ENCODE peak calls at places on chromosomes 4 and X, in five cellular contexts. One of them, this sample, is unnamed.

GRCh38 chr4:147683172-147683571 is 791 bp downstream of the PRMT9 start:
- DNase-seq in NCI-H69: peak; percentile 23
- DNase-seq in GM13977: peak; percentile 45
- DNase-seq in CD8-positive, alpha-beta memory T cell: no peak
- DNase-seq in activated naive CD4-positive, alpha-beta T cell treated with anti-CD3 and anti-CD28 coated beads, Interleukin-2, amount 50 U/mL, for 72 hours: no peak
- DNase-seq in this sample: no peak

GRCh38 chr4:181958435-181958834 is 284.8 kb upstream of the TENM3 start:
- DNase-seq in NCI-H69: peak; percentile 18
- DNase-seq in activated naive CD4-positive, alpha-beta T cell treated with anti-CD3 and anti-CD28 coated beads, Interleukin-2, amount 50 U/mL, for 72 hours: no peak
- DNase-seq in CD8-positive, alpha-beta memory T cell: no peak
- DNase-seq in GM13977: no peak
- DNase-seq in this sample: no peak

GRCh38 chrX:12021708-12022107 is 116.6 kb upstream of the FRMPD4 start:
- DNase-seq in NCI-H69: no peak
- DNase-seq in activated naive CD4-positive, alpha-beta T cell treated with anti-CD3 and anti-CD28 coated beads, Interleukin-2, amount 50 U/mL, for 72 hours: no peak
- DNase-seq in CD8-positive, alpha-beta memory T cell: no peak
- DNase-seq in GM13977: no peak
- DNase-seq in this sample: no peak

GRCh38 chrX:46279214-46279924 is 265.9 kb downstream of the ZNF674 start:
- DNase-seq in GM13977: no peak
- DNase-seq in NCI-H69: peak; percentile 4
- DNase-seq in activated naive CD4-positive, alpha-beta T cell treated with anti-CD3 and anti-CD28 coated beads, Interleukin-2, amount 50 U/mL, for 72 hours: no peak
- DNase-seq in CD8-positive, alpha-beta memory T cell: no peak
- DNase-seq in this sample: no peak

GRCh38 chrX:103637604-103638338 is 9.0 kb downstream of the TCEAL1 start:
- DNase-seq in GM13977: no peak
- DNase-seq in NCI-H69: no peak
- DNase-seq in activated naive CD4-positive, alpha-beta T cell treated with anti-CD3 and anti-CD28 coated beads, Interleukin-2, amount 50 U/mL, for 72 hours: no peak
- DNase-seq in CD8-positive, alpha-beta memory T cell: no peak
- DNase-seq in this sample: no peak

GRCh38 chrX:16772460-16772859 is 13.8 kb upstream of the TXLNG start:
- DNase-seq in activated naive CD4-positive, alpha-beta T cell treated with anti-CD3 and anti-CD28 coated beads, Interleukin-2, amount 50 U/mL, for 72 hours: no peak
- DNase-seq in GM13977: no peak
- DNase-seq in CD8-positive, alpha-beta memory T cell: no peak
- DNase-seq in NCI-H69: no peak
- DNase-seq in this sample: no peak

GRCh38 chr4:82748176-82748575 is 50.4 kb downstream of the SCD5 start:
- DNase-seq in GM13977: no peak
- DNase-seq in NCI-H69: peak; percentile 34
- DNase-seq in activated naive CD4-positive, alpha-beta T cell treated with anti-CD3 and anti-CD28 coated beads, Interleukin-2, amount 50 U/mL, for 72 hours: no peak
- DNase-seq in CD8-positive, alpha-beta memory T cell: no peak
- DNase-seq in this sample: no peak

GRCh38 chr4:128782076-128782715 is 27.3 kb upstream of the JADE1 start:
- DNase-seq in GM13977: peak; percentile 57
- DNase-seq in NCI-H69: peak; percentile 9
- DNase-seq in activated naive CD4-positive, alpha-beta T cell treated with anti-CD3 and anti-CD28 coated beads, Interleukin-2, amount 50 U/mL, for 72 hours: no peak
- DNase-seq in CD8-positive, alpha-beta memory T cell: peak; percentile 41
- DNase-seq in this sample: no peak

GRCh38 chr4:147480891-147481576 is at the start of gene EDNRA:
- DNase-seq in activated naive CD4-positive, alpha-beta T cell treated with anti-CD3 and anti-CD28 coated beads, Interleukin-2, amount 50 U/mL, for 72 hours: no peak
- DNase-seq in NCI-H69: peak; percentile 0
- DNase-seq in GM13977: no peak
- DNase-seq in CD8-positive, alpha-beta memory T cell: no peak
- DNase-seq in this sample: no peak

GRCh38 chr4:147916351-147916750 is 184.5 kb downstream of the ARHGAP10 start:
- DNase-seq in GM13977: no peak
- DNase-seq in activated naive CD4-positive, alpha-beta T cell treated with anti-CD3 and anti-CD28 coated beads, Interleukin-2, amount 50 U/mL, for 72 hours: no peak
- DNase-seq in CD8-positive, alpha-beta memory T cell: no peak
- DNase-seq in NCI-H69: no peak
- DNase-seq in this sample: no peak

GRCh38 chr4:102007959-102008425 is 217.5 kb downstream of the BANK1 start:
- DNase-seq in GM13977: peak; percentile 38
- DNase-seq in NCI-H69: no peak
- DNase-seq in activated naive CD4-positive, alpha-beta T cell treated with anti-CD3 and anti-CD28 coated beads, Interleukin-2, amount 50 U/mL, for 72 hours: no peak
- DNase-seq in CD8-positive, alpha-beta memory T cell: no peak
- DNase-seq in this sample: no peak

GRCh38 chr4:115119804-115120352 is 6.5 kb upstream of the NDST4 start:
- DNase-seq in CD8-positive, alpha-beta memory T cell: no peak
- DNase-seq in NCI-H69: peak; percentile 29
- DNase-seq in GM13977: no peak
- DNase-seq in activated naive CD4-positive, alpha-beta T cell treated with anti-CD3 and anti-CD28 coated beads, Interleukin-2, amount 50 U/mL, for 72 hours: no peak
- DNase-seq in this sample: no peak

GRCh38 chr4:52604215-52604614 is 54.9 kb downstream of the USP46 start:
- DNase-seq in NCI-H69: no peak
- DNase-seq in activated naive CD4-positive, alpha-beta T cell treated with anti-CD3 and anti-CD28 coated beads, Interleukin-2, amount 50 U/mL, for 72 hours: no peak
- DNase-seq in CD8-positive, alpha-beta memory T cell: no peak
- DNase-seq in GM13977: no peak
- DNase-seq in this sample: no peak

GRCh38 chr4:129545599-129546278 is 449.8 kb downstream of the C4orf33 start:
- DNase-seq in GM13977: no peak
- DNase-seq in NCI-H69: peak; percentile 53
- DNase-seq in CD8-positive, alpha-beta memory T cell: no peak
- DNase-seq in activated naive CD4-positive, alpha-beta T cell treated with anti-CD3 and anti-CD28 coated beads, Interleukin-2, amount 50 U/mL, for 72 hours: no peak
- DNase-seq in this sample: no peak

GRCh38 chrX:38679695-38680094 is 118.4 kb downstream of the TSPAN7 start:
- DNase-seq in CD8-positive, alpha-beta memory T cell: no peak
- DNase-seq in GM13977: no peak
- DNase-seq in NCI-H69: no peak
- DNase-seq in activated naive CD4-positive, alpha-beta T cell treated with anti-CD3 and anti-CD28 coated beads, Interleukin-2, amount 50 U/mL, for 72 hours: no peak
- DNase-seq in this sample: no peak

GRCh38 chrX:136752796-136753195 is 27.9 kb downstream of the ARHGEF6 start:
- DNase-seq in GM13977: no peak
- DNase-seq in activated naive CD4-positive, alpha-beta T cell treated with anti-CD3 and anti-CD28 coated beads, Interleukin-2, amount 50 U/mL, for 72 hours: no peak
- DNase-seq in CD8-positive, alpha-beta memory T cell: no peak
- DNase-seq in NCI-H69: peak; percentile 2
- DNase-seq in this sample: no peak

GRCh38 chr4:81084029-81084428 is 53.5 kb downstream of the BMP3 start:
- DNase-seq in NCI-H69: peak; percentile 53
- DNase-seq in activated naive CD4-positive, alpha-beta T cell treated with anti-CD3 and anti-CD28 coated beads, Interleukin-2, amount 50 U/mL, for 72 hours: no peak
- DNase-seq in CD8-positive, alpha-beta memory T cell: no peak
- DNase-seq in GM13977: no peak
- DNase-seq in this sample: no peak

GRCh38 chrX:21047034-21047455 is 327.2 kb upstream of the CNKSR2 start:
- DNase-seq in CD8-positive, alpha-beta memory T cell: no peak
- DNase-seq in GM13977: no peak
- DNase-seq in activated naive CD4-positive, alpha-beta T cell treated with anti-CD3 and anti-CD28 coated beads, Interleukin-2, amount 50 U/mL, for 72 hours: no peak
- DNase-seq in NCI-H69: no peak
- DNase-seq in this sample: no peak

GRCh38 chr4:25290490-25291067 is 22.0 kb upstream of the ZCCHC4 start:
- DNase-seq in NCI-H69: no peak
- DNase-seq in activated naive CD4-positive, alpha-beta T cell treated with anti-CD3 and anti-CD28 coated beads, Interleukin-2, amount 50 U/mL, for 72 hours: no peak
- DNase-seq in GM13977: no peak
- DNase-seq in CD8-positive, alpha-beta memory T cell: no peak
- DNase-seq in this sample: no peak

GRCh38 chr4:173494013-173494970 is 35.7 kb downstream of the HAND2 start:
- DNase-seq in GM13977: peak; percentile 84
- DNase-seq in CD8-positive, alpha-beta memory T cell: peak; percentile 38
- DNase-seq in NCI-H69: peak; percentile 91
- DNase-seq in activated naive CD4-positive, alpha-beta T cell treated with anti-CD3 and anti-CD28 coated beads, Interleukin-2, amount 50 U/mL, for 72 hours: no peak
- DNase-seq in this sample: peak; percentile 28

GRCh38 chr4:17500574-17500973 is 11.3 kb downstream of the QDPR start:
- DNase-seq in CD8-positive, alpha-beta memory T cell: no peak
- DNase-seq in activated naive CD4-positive, alpha-beta T cell treated with anti-CD3 and anti-CD28 coated beads, Interleukin-2, amount 50 U/mL, for 72 hours: no peak
- DNase-seq in GM13977: no peak
- DNase-seq in NCI-H69: no peak
- DNase-seq in this sample: no peak

GRCh38 chr4:6929339-6929734 is 19.7 kb downstream of the TBC1D14 start:
- DNase-seq in CD8-positive, alpha-beta memory T cell: no peak
- DNase-seq in activated naive CD4-positive, alpha-beta T cell treated with anti-CD3 and anti-CD28 coated beads, Interleukin-2, amount 50 U/mL, for 72 hours: no peak
- DNase-seq in NCI-H69: no peak
- DNase-seq in GM13977: no peak
- DNase-seq in this sample: no peak

GRCh38 chr4:22625301-22625700 is 67.4 kb upstream of the GBA3 start:
- DNase-seq in activated naive CD4-positive, alpha-beta T cell treated with anti-CD3 and anti-CD28 coated beads, Interleukin-2, amount 50 U/mL, for 72 hours: no peak
- DNase-seq in NCI-H69: no peak
- DNase-seq in CD8-positive, alpha-beta memory T cell: no peak
- DNase-seq in GM13977: no peak
- DNase-seq in this sample: no peak

GRCh38 chr4:106494066-106494465 is 125.5 kb upstream of the GIMD1 start:
- DNase-seq in NCI-H69: no peak
- DNase-seq in activated naive CD4-positive, alpha-beta T cell treated with anti-CD3 and anti-CD28 coated beads, Interleukin-2, amount 50 U/mL, for 72 hours: no peak
- DNase-seq in GM13977: no peak
- DNase-seq in CD8-positive, alpha-beta memory T cell: no peak
- DNase-seq in this sample: no peak